ENCODE peak calls at places on chromosomes 2 and 18, in four cellular contexts. J, W, P and X are unnamed samples.
A peak's percentile ranks its signal among the peaks of the same experiment; 100 is the strongest.

GRCh38 chr2:196566969-196567666 is 72.4 kb upstream of the CCDC150 start:
- DNase-seq in J (no peak), W (no peak), P (no peak), X (no peak)

GRCh38 chr2:85523906-85524566 is 14.9 kb upstream of the MAT2A start:
- DNase-seq in J (no peak), W (no peak), P (no peak), X (no peak)

GRCh38 chr2:33484042-33484621 is 7.7 kb downstream of the RASGRP3 start:
- DNase-seq in J (no peak), W (no peak), P (no peak), X (no peak)

GRCh38 chr2:236749346-236749745 is 179.7 kb downstream of the ACKR3 start:
- DNase-seq in J (no peak), W (no peak), P (no peak), X (no peak)

GRCh38 chr2:47266939-47267338 is 111.8 kb upstream of the STPG4 start:
- DNase-seq in J (no peak), W (no peak), P (no peak), X (no peak)

GRCh38 chr2:30770791-30771190 is 36.5 kb downstream of the CAPN13 start:
- DNase-seq in J (no peak), W (no peak), P (no peak), X (no peak)

GRCh38 chr2:219434718-219435525 is at the start of gene SPEG:
- DNase-seq in J (no peak), W (no peak), P (no peak), X (no peak)

GRCh38 chr2:73886357-73886756 is 6.5 kb upstream of the ACTG2 start:
- DNase-seq in J (no peak), W (no peak), P (no peak), X (no peak)

GRCh38 chr2:143468341-143468888 is 339.2 kb downstream of the ARHGAP15 start:
- DNase-seq in J (no peak), W (no peak), P (no peak), X (no peak)

GRCh38 chr2:239436669-239437325 is 36.0 kb upstream of the HDAC4 start:
- DNase-seq in J (no peak), W (no peak), P (no peak), X (no peak)

GRCh38 chr2:158805936-158806335 is 10.8 kb downstream of the DAPL1 start:
- DNase-seq in J (no peak), W (no peak), P (no peak), X (no peak)

GRCh38 chr2:42967959-42968674 is 175.7 kb upstream of the HAAO start:
- DNase-seq in J (no peak), W (peak; percentile 90), P (no peak), X (no peak)

GRCh38 chr2:238839428-238839827 is 8.5 kb upstream of the TWIST2 start:
- DNase-seq in J (peak; percentile 21), W (no peak), P (no peak), X (no peak)

GRCh38 chr2:14673351-14673875 is 40.9 kb downstream of the LRATD1 start:
- DNase-seq in J (no peak), W (no peak), P (no peak), X (no peak)

GRCh38 chr18:27860701-27861107 is 316.2 kb downstream of the CDH2 start:
- DNase-seq in J (peak; percentile 30), W (no peak), P (no peak), X (no peak)

GRCh38 chr2:16251511-16252205 is 311.3 kb downstream of the MYCN start:
- DNase-seq in J (no peak), W (no peak), P (no peak), X (no peak)

GRCh38 chr18:73647391-73647790 is 500.2 kb downstream of the FBXO15 start:
- DNase-seq in J (no peak), W (no peak), P (no peak), X (no peak)

GRCh38 chr2:192700934-192701333 is 506.2 kb upstream of the TMEFF2 start:
- DNase-seq in J (no peak), W (no peak), P (no peak), X (no peak)

GRCh38 chr2:203718087-203718486 is 11.6 kb downstream of the CD28 start:
- DNase-seq in J (no peak), W (no peak), P (no peak), X (no peak)

GRCh38 chr2:206031162-206031784 is 54.7 kb downstream of the INO80D start:
- DNase-seq in J (no peak), W (no peak), P (no peak), X (no peak)

GRCh38 chr2:236691799-236692167 is 122.2 kb downstream of the ACKR3 start:
- DNase-seq in J (no peak), W (no peak), P (no peak), X (no peak)

GRCh38 chr2:72175636-72176035 is 28.0 kb upstream of the CYP26B1 start:
- DNase-seq in J (no peak), W (no peak), P (no peak), X (no peak)

GRCh38 chr2:43019536-43020183 is 206.7 kb downstream of the ZFP36L2 start:
- DNase-seq in J (no peak), W (no peak), P (no peak), X (no peak)

GRCh38 chr2:146128216-146128615 is 1608.3 kb upstream of the ZEB2 start:
- DNase-seq in J (no peak), W (no peak), P (no peak), X (no peak)

GRCh38 chr18:73414069-73414468 is 546.3 kb upstream of the NETO1 start:
- DNase-seq in J (no peak), W (no peak), P (no peak), X (no peak)

GRCh38 chr2:48781366-48781765 is 25.8 kb upstream of the LHCGR start:
- DNase-seq in J (no peak), W (no peak), P (no peak), X (no peak)

GRCh38 chr2:238098854-238099708 is 1.1 kb upstream of the ESPNL start:
- DNase-seq in J (no peak), W (no peak), P (no peak), X (no peak)

GRCh38 chr18:37496568-37496967 is 69.0 kb downstream of the CELF4 start:
- DNase-seq in J (no peak), W (no peak), P (no peak), X (no peak)

GRCh38 chr2:33212151-33212550 is 264.3 kb upstream of the RASGRP3 start:
- DNase-seq in J (peak; percentile 45), W (no peak), P (no peak), X (peak; percentile 52)

GRCh38 chr18:48952287-48953095 is 1.7 kb upstream of the SMAD7 start:
- DNase-seq in J (no peak), W (peak; percentile 53), P (no peak), X (no peak)

GRCh38 chr2:56474412-56475158 is 290.8 kb downstream of the CCDC85A start:
- DNase-seq in J (no peak), W (no peak), P (no peak), X (no peak)

GRCh38 chr18:24188120-24188519 is 49.3 kb downstream of the CABYR start:
- DNase-seq in J (no peak), W (no peak), P (no peak), X (no peak)

GRCh38 chr2:53127061-53127650 is 640.4 kb upstream of the CHAC2 start:
- DNase-seq in J (no peak), W (no peak), P (no peak), X (no peak)

GRCh38 chr2:147829106-147829505 is 15.7 kb upstream of the ACVR2A start:
- DNase-seq in J (no peak), W (no peak), P (peak; percentile 26), X (no peak)

GRCh38 chr18:5894215-5894612 is 1.1 kb downstream of the TMEM200C start:
- DNase-seq in J (no peak), W (no peak), P (no peak), X (no peak)

GRCh38 chr2:41928593-41928992 is 119.2 kb upstream of the PKDCC start:
- DNase-seq in J (no peak), W (no peak), P (no peak), X (no peak)

GRCh38 chr2:138572318-138572717 is 70.7 kb downstream of the SPOPL start:
- DNase-seq in J (no peak), W (no peak), P (no peak), X (no peak)

GRCh38 chr2:226548706-226549105 is 250.9 kb downstream of the IRS1 start:
- DNase-seq in J (no peak), W (no peak), P (no peak), X (no peak)

GRCh38 chr2:226553333-226553732 is 246.3 kb downstream of the IRS1 start:
- DNase-seq in J (no peak), W (no peak), P (no peak), X (no peak)

GRCh38 chr2:226551522-226552250 is 247.9 kb downstream of the IRS1 start:
- DNase-seq in J (no peak), W (no peak), P (no peak), X (no peak)

GRCh38 chr2:226552571-226553285 is 246.9 kb downstream of the IRS1 start:
- DNase-seq in J (no peak), W (no peak), P (no peak), X (no peak)

GRCh38 chr2:226550801-226551200 is 248.8 kb downstream of the IRS1 start:
- DNase-seq in J (no peak), W (no peak), P (no peak), X (no peak)
- TF ChIP-seq TCF7L2 in J (no peak), W (no peak), P (no peak), X (no peak)

GRCh38 chr2:135164431-135164830 is 112.3 kb downstream of the RAB3GAP1 start:
- DNase-seq in J (no peak), W (no peak), P (no peak), X (no peak)
- TF ChIP-seq TCF7L2 in J (no peak), W (no peak), P (no peak), X (no peak)

DNA sequence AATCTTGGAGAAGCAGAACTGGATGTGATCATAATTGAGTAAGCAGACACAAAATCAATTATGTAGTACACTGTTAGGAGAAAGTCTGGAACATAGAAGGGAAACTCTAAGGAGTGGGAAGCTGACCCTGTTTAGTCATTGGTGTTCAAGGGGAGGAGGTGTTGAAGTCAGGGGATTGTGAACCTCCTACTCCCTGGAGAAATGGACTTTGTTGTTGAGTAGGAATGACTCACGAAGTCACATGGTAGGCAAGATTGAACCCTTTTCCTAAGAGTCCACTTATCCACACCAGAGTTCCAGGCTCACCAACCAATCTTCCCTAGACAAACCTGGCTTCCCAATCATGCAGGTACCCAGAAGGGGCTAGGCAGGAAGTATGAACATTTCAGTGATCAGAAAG is 81.0 kb upstream of the BCL11A start:
- DNase-seq in J (no peak), W (no peak), P (no peak), X (no peak)
- TF ChIP-seq TCF7L2 in J (no peak), W (no peak), P (no peak), X (no peak)

GRCh38 chr2:67717692-67718091 is 320.6 kb downstream of the ETAA1 start:
- DNase-seq in J (no peak), W (no peak), P (no peak), X (no peak)
- TF ChIP-seq TCF7L2 in J (no peak), W (no peak), P (no peak), X (no peak)

DNA sequence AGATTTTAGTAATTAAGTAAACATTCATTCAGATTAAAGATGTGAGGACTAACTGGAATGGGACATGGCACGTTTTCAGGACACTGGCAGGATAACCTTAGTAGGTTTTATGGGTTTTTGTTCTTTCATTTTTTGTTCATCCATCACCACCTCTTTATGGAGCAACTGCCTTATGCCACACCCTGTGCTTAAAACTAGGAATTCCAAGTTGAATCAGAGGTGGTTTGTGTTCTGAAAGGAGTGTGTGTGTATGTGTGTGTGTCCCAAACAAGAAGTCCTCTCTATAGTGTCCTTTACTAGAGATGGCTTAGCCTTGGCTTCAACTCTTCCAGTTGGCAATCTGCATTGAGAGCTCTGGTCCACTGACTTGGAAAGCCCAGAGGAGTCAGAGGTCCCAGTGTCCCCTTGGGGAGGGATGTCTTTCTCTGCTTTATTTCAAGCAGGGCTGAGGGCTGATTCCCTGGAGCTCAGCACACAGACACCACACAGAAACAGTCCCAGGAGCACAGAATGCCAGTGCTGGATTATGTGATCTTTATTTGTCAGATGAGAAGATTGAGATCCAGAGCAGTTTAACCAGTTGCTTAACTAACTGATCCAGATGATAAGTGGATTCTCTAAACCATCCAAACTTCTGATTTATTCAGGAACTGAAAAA is 25.2 kb downstream of the RHOB start:
- DNase-seq in J (no peak), W (no peak), P (no peak), X (no peak)
- TF ChIP-seq TCF7L2 in J (no peak), W (no peak), P (no peak), X (no peak)